ENCODE peak calls at places on chromosomes 5 and 9, in nine cellular contexts. X is endothelial cell of umbilical vein, G is gastrocnemius medialis, H is AG04450, C is mesenchymal stem cell, J is tibial nerve, M is A673, V is IMR-90, N is cardiac muscle cell. S is an unnamed sample. For H3K27me3, the result is how much of the 10 kb centered on the place peaks cover.

GRCh38 chr9:92983984-92984589 is 36.8 kb downstream of the FGD3 start:
- DNase-seq in X (no peak), G (no peak), H (no peak), C (peak), J (no peak), M (no peak), V (peak), N (no peak), S (no peak)

GRCh38 chr9:79578891-79579290 is 7.1 kb downstream of the TLE4 start:
- DNase-seq in X (no peak), G (no peak), H (no peak), C (no peak), J (no peak), M (no peak), V (no peak), N (no peak), S (no peak)

GRCh38 chr9:123217148-123217585 is 51.2 kb downstream of the STRBP start:
- DNase-seq in X (peak), G (no peak), H (no peak), C (no peak), J (no peak), M (no peak), V (peak), N (peak), S (no peak)

GRCh38 chr5:78574731-78575161 is 73.8 kb downstream of the LHFPL2 start:
- DNase-seq in X (no peak), G (no peak), H (no peak), C (no peak), J (no peak), M (no peak), V (peak), N (peak), S (no peak)

GRCh38 chr5:59358497-59358896 is 535.0 kb downstream of the PDE4D start:
- DNase-seq in X (no peak), G (peak), H (no peak), C (peak), J (no peak), M (no peak), V (peak), N (peak), S (no peak)

GRCh38 chr9:32915802-32916201 is 85.6 kb downstream of the APTX start:
- DNase-seq in X (no peak), G (no peak), H (no peak), C (no peak), J (no peak), M (no peak), V (no peak), N (no peak), S (no peak)

GRCh38 chr9:18314321-18314720 is 159.6 kb upstream of the ADAMTSL1 start:
- DNase-seq in X (peak), G (no peak), H (no peak), C (peak), J (no peak), M (no peak), V (peak), N (no peak), S (no peak)

GRCh38 chr9:112354081-112354743 is 20.8 kb upstream of the PTBP3 start:
- DNase-seq in X (no peak), G (no peak), H (no peak), C (no peak), J (no peak), M (no peak), V (no peak), N (no peak), S (no peak)

GRCh38 chr5:175683921-175684320 is 26.1 kb downstream of the HRH2 start:
- DNase-seq in X (no peak), G (no peak), H (no peak), C (no peak), J (no peak), M (no peak), V (no peak), N (no peak), S (no peak)

GRCh38 chr9:112535811-112536210 is 49.2 kb downstream of the KIAA1958 start:
- DNase-seq in X (peak), G (no peak), H (no peak), C (peak), J (no peak), M (peak), V (peak), N (peak), S (no peak)

GRCh38 chr5:84218546-84218945 is 166.1 kb downstream of the EDIL3 start:
- DNase-seq in X (no peak), G (no peak), H (no peak), C (peak), J (no peak), M (no peak), V (peak), N (no peak), S (no peak)

GRCh38 chr9:4517274-4517673 is 27.0 kb downstream of the SLC1A1 start:
- DNase-seq in X (no peak), G (no peak), H (no peak), C (no peak), J (no peak), M (no peak), V (peak), N (no peak), S (no peak)

GRCh38 chr9:114911167-114911821 is 19.1 kb downstream of the TNFSF8 start:
- DNase-seq in X (peak), G (no peak), H (no peak), C (peak), J (peak), M (peak), V (peak), N (peak), S (no peak)

GRCh38 chr5:14399054-14399657 is 182.4 kb upstream of the OTULINL start:
- DNase-seq in X (peak), G (no peak), H (no peak), C (peak), J (peak), M (peak), V (peak), N (peak), S (no peak)

GRCh38 chr5:131637694-131638093 is 2.7 kb upstream of the RAPGEF6 start:
- DNase-seq in X (no peak), G (no peak), H (no peak), C (no peak), J (no peak), M (peak), V (no peak), N (no peak), S (no peak)

GRCh38 chr9:112486221-112487007 is at the start of gene KIAA1958:
- DNase-seq in X (peak), G (peak), H (peak), C (peak), J (peak), M (peak), V (peak), N (peak), S (peak)

GRCh38 chr9:127566351-127567001 is 45.6 kb upstream of the STXBP1 start:
- DNase-seq in X (no peak), G (no peak), H (no peak), C (peak), J (no peak), M (no peak), V (no peak), N (no peak), S (no peak)

GRCh38 chr5:130333089-130333488 is 428.8 kb downstream of the CHSY3 start:
- DNase-seq in X (peak), G (no peak), H (peak), C (peak), J (no peak), M (no peak), V (peak), N (peak), S (no peak)

GRCh38 chr9:19154135-19154612 is 26.9 kb upstream of the PLIN2 start:
- DNase-seq in X (no peak), G (peak), H (peak), C (peak), J (peak), M (no peak), V (peak), N (peak), S (peak)

GRCh38 chr5:159032656-159033350 is 66.9 kb downstream of the EBF1 start:
- DNase-seq in X (no peak), G (no peak), H (no peak), C (no peak), J (no peak), M (no peak), V (no peak), N (peak), S (no peak)

GRCh38 chr5:65203746-65204145 is 278.0 kb downstream of the ADAMTS6 start:
- DNase-seq in X (peak), G (no peak), H (peak), C (peak), J (no peak), M (no peak), V (peak), N (peak), S (no peak)

GRCh38 chr5:6667648-6668047 is 34.4 kb downstream of the SRD5A1 start:
- DNase-seq in X (no peak), G (no peak), H (no peak), C (no peak), J (no peak), M (no peak), V (no peak), N (no peak), S (no peak)

GRCh38 chr9:129109504-129109903 is 1.1 kb downstream of the CRAT start:
- DNase-seq in X (no peak), G (peak), H (no peak), C (peak), J (peak), M (peak), V (no peak), N (peak), S (no peak)

GRCh38 chr9:110908894-110909293 is 129.4 kb downstream of the LPAR1 start:
- DNase-seq in X (no peak), G (no peak), H (no peak), C (no peak), J (no peak), M (no peak), V (no peak), N (no peak), S (no peak)

GRCh38 chr5:76642390-76643040 is 19.3 kb upstream of the F2RL2 start:
- DNase-seq in X (peak), G (no peak), H (peak), C (peak), J (no peak), M (no peak), V (peak), N (peak), S (no peak)

GRCh38 chr5:173917788-173918786 is 29.9 kb downstream of the CPEB4 start:
- DNase-seq in X (peak), G (peak), H (peak), C (peak), J (peak), M (peak), V (peak), N (peak), S (no peak)

GRCh38 chr5:109454726-109455505 is 45.1 kb upstream of the PJA2 start:
- DNase-seq in X (peak), G (no peak), H (no peak), C (peak), J (no peak), M (no peak), V (peak), N (peak), S (no peak)

GRCh38 chr9:126036881-126037291 is 289.7 kb downstream of the PBX3 start:
- DNase-seq in X (no peak), G (no peak), H (no peak), C (no peak), J (no peak), M (no peak), V (no peak), N (peak), S (no peak)

GRCh38 chr9:128276574-128277270 is 646 bp downstream of the SWI5 start:
- DNase-seq in X (peak), G (peak), H (no peak), C (peak), J (peak), M (no peak), V (peak), N (peak), S (peak)

GRCh38 chr5:35876922-35877321 is 20.2 kb downstream of the IL7R start:
- DNase-seq in X (no peak), G (no peak), H (no peak), C (peak), J (no peak), M (peak), V (no peak), N (no peak), S (no peak)

GRCh38 chr9:124293712-124294504 is 36.2 kb downstream of the NEK6 start:
- DNase-seq in X (no peak), G (no peak), H (no peak), C (peak), J (no peak), M (peak), V (no peak), N (no peak), S (no peak)

GRCh38 chr9:28445211-28445610 is 871.9 kb upstream of the C9orf72 start:
- DNase-seq in X (no peak), G (no peak), H (no peak), C (no peak), J (no peak), M (no peak), V (no peak), N (no peak), S (no peak)

GRCh38 chr9:22446950-22447606 is 454 bp downstream of the DMRTA1 start:
- DNase-seq in X (peak), G (peak), H (no peak), C (peak), J (peak), M (peak), V (peak), N (peak), S (no peak)

GRCh38 chr5:74408150-74409043 is 232.1 kb downstream of the ENC1 start:
- DNase-seq in X (peak), G (no peak), H (no peak), C (no peak), J (no peak), M (no peak), V (no peak), N (peak), S (no peak)

GRCh38 chr5:159456722-159457462 is 126.6 kb upstream of the IL12B start:
- DNase-seq in X (no peak), G (no peak), H (no peak), C (peak), J (no peak), M (no peak), V (peak), N (no peak), S (no peak)

GRCh38 chr9:16213781-16214515 is 656.5 kb downstream of the BNC2 start:
- DNase-seq in X (peak), G (peak), H (peak), C (no peak), J (peak), M (no peak), V (peak), N (peak), S (no peak)

GRCh38 chr5:169980418-169981053 is at the start of gene INSYN2B:
- DNase-seq in X (peak), G (no peak), H (peak), C (peak), J (peak), M (peak), V (peak), N (peak), S (peak)
- H3K4me3 ChIP-seq in X (peak), G (no peak), H (peak), C (no peak), J (no peak), M (peak), V (peak), N (peak), S (no peak)

GRCh38 chr5:135504376-135504775 is 31.4 kb downstream of the NEUROG1 start:
- DNase-seq in X (no peak), G (no peak), H (no peak), C (no peak), J (no peak), M (no peak), V (no peak), N (no peak), S (no peak)
- H3K27me3 ChIP-seq in X (under half), G (under half), H (under half), C (half or more), J (under half), M (under half), V (under half), N (half or more), S (under half)

GRCh38 chr9:95431286-95431685 is 85.5 kb downstream of the PTCH1 start:
- DNase-seq in X (no peak), G (no peak), H (no peak), C (no peak), J (no peak), M (no peak), V (no peak), N (no peak), S (no peak)

GRCh38 chr9:95435074-95435728 is 81.6 kb downstream of the PTCH1 start:
- DNase-seq in X (no peak), G (no peak), H (no peak), C (no peak), J (no peak), M (no peak), V (no peak), N (no peak), S (no peak)

GRCh38 chr9:95436416-95436815 is 80.4 kb downstream of the PTCH1 start:
- DNase-seq in X (no peak), G (no peak), H (no peak), C (no peak), J (no peak), M (no peak), V (no peak), N (no peak), S (no peak)

GRCh38 chr9:95434116-95435073 is 82.4 kb downstream of the PTCH1 start:
- DNase-seq in X (no peak), G (no peak), H (no peak), C (peak), J (no peak), M (no peak), V (no peak), N (peak), S (no peak)

DNA sequence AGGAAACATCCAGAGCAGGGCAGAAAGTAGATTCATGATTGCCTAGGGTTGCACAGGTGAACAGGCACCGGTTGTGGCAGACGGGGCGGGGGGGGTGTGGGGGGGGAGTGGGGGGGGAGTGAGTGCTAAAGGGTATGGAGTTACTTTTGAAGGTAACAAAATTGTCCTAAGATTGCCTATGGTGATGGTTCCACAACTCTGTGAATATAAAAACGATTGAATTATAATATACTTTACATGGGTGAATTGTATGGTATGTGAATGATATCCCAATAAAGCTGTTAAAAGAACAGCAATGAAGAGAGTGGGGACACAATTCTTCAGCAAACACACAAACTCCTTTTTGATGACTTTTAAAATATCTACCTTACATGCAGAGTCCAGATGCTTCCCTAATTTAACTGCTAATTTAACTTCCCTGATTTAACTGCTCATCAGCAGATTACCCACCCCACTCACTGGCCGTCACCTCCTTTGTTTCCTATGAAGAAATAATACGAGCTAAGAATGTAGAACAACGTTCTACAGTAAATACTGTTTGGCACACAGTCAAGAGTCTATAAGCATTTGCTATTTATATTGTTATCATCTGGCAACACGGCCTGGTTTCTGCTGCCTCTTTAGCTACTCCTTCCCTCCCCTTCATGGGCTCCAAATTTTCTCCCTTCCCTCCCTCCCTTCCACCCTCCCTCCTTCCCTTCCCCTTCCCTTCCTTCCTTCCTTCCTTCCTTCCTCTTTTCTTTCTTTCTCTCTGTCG is 83.5 kb downstream of the PTCH1 start:
- DNase-seq in X (no peak), G (no peak), H (no peak), C (no peak), J (no peak), M (peak), V (no peak), N (peak), S (no peak)
- H3K4me3 ChIP-seq in X (no peak), G (no peak), H (no peak), C (no peak), J (no peak), M (no peak), V (no peak), N (no peak), S (no peak)

DNA sequence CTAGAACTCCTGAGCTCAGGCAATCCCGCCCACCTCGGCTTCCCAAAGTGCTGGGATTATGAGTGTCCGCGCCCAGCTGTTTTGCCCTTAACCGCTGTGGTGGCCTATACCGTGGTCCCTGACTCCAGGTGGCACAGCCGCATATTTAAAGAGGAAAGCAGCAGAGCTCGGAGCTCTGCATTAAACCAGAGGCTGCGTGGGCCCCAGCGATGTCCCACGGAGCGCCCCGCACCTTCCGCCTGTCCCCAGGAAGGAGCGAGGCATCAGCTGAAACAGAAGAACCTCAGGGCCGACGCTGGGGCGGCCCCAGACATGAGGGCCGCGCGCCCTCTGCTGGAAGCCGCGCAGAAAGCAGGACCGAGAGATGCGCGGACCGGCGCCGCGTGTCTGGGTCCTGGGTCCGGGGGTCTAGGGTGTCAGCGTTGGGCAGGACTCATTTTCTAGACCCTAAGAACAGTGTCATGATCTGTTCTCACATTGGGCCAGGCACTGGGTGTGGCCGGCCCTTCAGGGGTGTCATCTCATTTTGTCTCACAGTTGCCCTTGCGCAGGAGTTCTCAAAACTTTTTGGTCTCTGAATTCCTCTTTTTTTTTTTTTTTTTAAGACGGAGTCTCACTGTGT is 37.7 kb downstream of the LAMC3 start:
- DNase-seq in X (peak), G (no peak), H (peak), C (peak), J (peak), M (peak), V (peak), N (peak), S (peak)
- H3K27me3 ChIP-seq in X (under half), G (under half), H (under half), C (under half), J (under half), M (under half), V (under half), N (under half), S (under half)

GRCh38 chr9:130835441-130836298 is 616 bp downstream of the ABL1 start:
- DNase-seq in X (peak), G (no peak), H (no peak), C (peak), J (no peak), M (peak), V (peak), N (peak), S (no peak)

GRCh38 chr9:130837002-130837511 is 2.0 kb downstream of the ABL1 start:
- DNase-seq in X (peak), G (no peak), H (no peak), C (peak), J (no peak), M (no peak), V (peak), N (peak), S (no peak)

GRCh38 chr9:130837644-130838043 is 2.6 kb downstream of the ABL1 start:
- DNase-seq in X (peak), G (no peak), H (no peak), C (no peak), J (no peak), M (no peak), V (no peak), N (no peak), S (no peak)

GRCh38 chr9:130842547-130842946 is 7.5 kb downstream of the ABL1 start:
- DNase-seq in X (no peak), G (no peak), H (no peak), C (no peak), J (no peak), M (no peak), V (no peak), N (no peak), S (no peak)

GRCh38 chr9:130839237-130840111 is 4.4 kb downstream of the ABL1 start:
- DNase-seq in X (no peak), G (no peak), H (no peak), C (no peak), J (no peak), M (no peak), V (no peak), N (no peak), S (no peak)
- H3K4me3 ChIP-seq in X (no peak), G (peak), H (peak), C (no peak), J (no peak), M (peak), V (no peak), N (no peak), S (peak)